ENCODE peak calls at places on chromosome 18, in four cellular contexts. One of them, this sample, is unnamed.
A peak's percentile ranks its signal among the peaks of the same experiment; 100 is the strongest.

GRCh38 chr18:36454848-36455458 is 157.4 kb downstream of the FHOD3 start:
- DNase-seq in GM12865: no peak
- DNase-seq in HL-60: no peak
- DNase-seq in sciatic nerve: no peak
- DNase-seq in this sample: no peak

GRCh38 chr18:42100917-42101316 is 145.9 kb downstream of the PIK3C3 start:
- DNase-seq in GM12865: no peak
- DNase-seq in HL-60: no peak
- DNase-seq in sciatic nerve: no peak
- DNase-seq in this sample: no peak

GRCh38 chr18:39389800-39390379 is 1824.3 kb upstream of the CELF4 start:
- DNase-seq in GM12865: no peak
- DNase-seq in HL-60: no peak
- DNase-seq in sciatic nerve: no peak
- DNase-seq in this sample: no peak

GRCh38 chr18:42719221-42719620 is 396.3 kb downstream of the RIT2 start:
- DNase-seq in GM12865: no peak
- DNase-seq in HL-60: no peak
- DNase-seq in sciatic nerve: no peak
- DNase-seq in this sample: peak; percentile 83

GRCh38 chr18:13680612-13681011 is 45.7 kb downstream of the FAM210A start:
- DNase-seq in GM12865: peak; percentile 13
- DNase-seq in HL-60: no peak
- DNase-seq in sciatic nerve: no peak
- DNase-seq in this sample: peak; percentile 19

GRCh38 chr18:48514786-48515185 is 24.0 kb upstream of the CTIF start:
- DNase-seq in GM12865: no peak
- DNase-seq in HL-60: no peak
- DNase-seq in sciatic nerve: no peak
- DNase-seq in this sample: peak; percentile 73

GRCh38 chr18:37574113-37574512 is 8.5 kb upstream of the CELF4 start:
- DNase-seq in GM12865: no peak
- DNase-seq in HL-60: no peak
- DNase-seq in sciatic nerve: no peak
- DNase-seq in this sample: no peak

GRCh38 chr18:13446581-13447470 is 228.3 kb downstream of the LDLRAD4 start:
- DNase-seq in GM12865: no peak
- DNase-seq in HL-60: no peak
- DNase-seq in sciatic nerve: no peak
- DNase-seq in this sample: no peak

GRCh38 chr18:37403100-37403781 is 162.4 kb downstream of the CELF4 start:
- DNase-seq in GM12865: no peak
- DNase-seq in HL-60: no peak
- DNase-seq in sciatic nerve: no peak
- DNase-seq in this sample: no peak

GRCh38 chr18:27608742-27609141 is 423.6 kb upstream of the CHST9 start:
- DNase-seq in GM12865: peak; percentile 15
- DNase-seq in HL-60: no peak
- DNase-seq in sciatic nerve: no peak
- DNase-seq in this sample: no peak

GRCh38 chr18:63208676-63209075 is 110.9 kb downstream of the BCL2 start:
- DNase-seq in GM12865: no peak
- DNase-seq in HL-60: no peak
- DNase-seq in sciatic nerve: no peak
- DNase-seq in this sample: no peak

GRCh38 chr18:9292047-9292446 is 42.5 kb upstream of the TWSG1 start:
- DNase-seq in GM12865: no peak
- DNase-seq in HL-60: no peak
- DNase-seq in sciatic nerve: no peak
- DNase-seq in this sample: no peak

GRCh38 chr18:20971886-20972267 is 139.7 kb downstream of the ROCK1 start:
- DNase-seq in GM12865: peak; percentile 35
- DNase-seq in HL-60: peak; percentile 20
- DNase-seq in sciatic nerve: no peak
- DNase-seq in this sample: no peak

GRCh38 chr18:41724195-41724594 is 230.8 kb upstream of the PIK3C3 start:
- DNase-seq in GM12865: no peak
- DNase-seq in HL-60: no peak
- DNase-seq in sciatic nerve: no peak
- DNase-seq in this sample: no peak

This sample was measured in G401.